ENCODE peak calls at places on chromosomes 2 and 18, in eight cellular contexts. L is stimulated activated CD4-positive, alpha-beta T cell treated with anti-CD3 and anti-CD28 coated beads, Interleukin-1b, Interleukin-23, amount 100 ng/mL, for 24 hours; O is PC-9; B is Calu3; S is ureter; F is ACHN; J is AG09309; C is NCI-H2081 treated with DMSO at 0.1 percent for 48 hours. R is an unnamed sample.

GRCh38 chr2:21367421-21367820 is 243.7 kb downstream of the TDRD15 start:
- DNase-seq in L (no peak), S (no peak), F (peak), J (no peak), O (peak), B (no peak), C (no peak), R (no peak)

GRCh38 chr18:12904012-12904516 is 20.0 kb upstream of the PTPN2 start:
- DNase-seq in S (no peak), O (no peak), L (no peak), F (no peak), C (no peak), J (no peak), B (no peak), R (no peak)

GRCh38 chr2:158760887-158761286 is 34.2 kb upstream of the DAPL1 start:
- DNase-seq in O (no peak), S (no peak), B (no peak), J (no peak), C (no peak), L (no peak), F (no peak), R (no peak)

GRCh38 chr2:183522441-183522840 is 398.2 kb downstream of the NUP35 start:
- DNase-seq in F (no peak), C (no peak), B (no peak), S (no peak), L (no peak), J (no peak), O (no peak), R (no peak)

GRCh38 chr18:44949967-44950366 is 269.3 kb downstream of the SETBP1 start:
- DNase-seq in O (no peak), F (no peak), C (no peak), J (no peak), L (no peak), S (no peak), B (no peak), R (no peak)

GRCh38 chr2:28977176-28977875 is 3.8 kb upstream of the TOGARAM2 start:
- DNase-seq in L (no peak), B (no peak), J (no peak), O (no peak), C (no peak), F (no peak), S (no peak), R (no peak)

GRCh38 chr2:84782717-84783442 is 98.0 kb downstream of the TRABD2A start:
- DNase-seq in C (no peak), S (no peak), O (no peak), J (no peak), L (no peak), B (no peak), F (no peak), R (no peak)

GRCh38 chr18:47032945-47033344 is 2.5 kb downstream of the ELOA2 start:
- DNase-seq in J (no peak), F (no peak), S (no peak), L (no peak), B (no peak), O (no peak), C (no peak), R (no peak)

GRCh38 chr2:5915926-5916325 is 223.7 kb downstream of the SOX11 start:
- DNase-seq in B (peak), O (peak), C (peak), F (peak), J (no peak), L (no peak), S (no peak), R (no peak)

GRCh38 chr2:127100261-127101047 is 6.5 kb downstream of the BIN1 start:
- DNase-seq in C (no peak), S (peak), J (no peak), O (peak), F (peak), L (no peak), B (peak), R (no peak)

GRCh38 chr2:77127345-77127744 is 394.8 kb downstream of the LRRTM4 start:
- DNase-seq in S (no peak), B (no peak), F (no peak), J (no peak), C (no peak), L (no peak), O (no peak), R (no peak)

GRCh38 chr2:218981390-218982311 is 3.3 kb downstream of the FEV start:
- DNase-seq in L (no peak), B (peak), F (peak), C (no peak), J (no peak), O (no peak), S (no peak), R (no peak)

GRCh38 chr18:577606-578005 is 2.6 kb upstream of the CETN1 start:
- DNase-seq in J (no peak), O (no peak), S (no peak), B (no peak), L (no peak), F (no peak), C (no peak), R (no peak)

GRCh38 chr2:18719978-18720775 is 130.8 kb upstream of the NT5C1B start:
- DNase-seq in L (no peak), F (peak), C (no peak), B (no peak), O (peak), S (no peak), J (peak), R (peak)